ENCODE peak calls at places on chromosomes 13 and 19, in seven cellular contexts. E, T, R, M, J, B and N are unnamed samples.

GRCh38 chr13:87355451-87355850 is 315.7 kb upstream of the SLITRK5 start:
- DNase-seq in T (no peak), R (no peak), M (no peak), B (no peak), J (no peak), E (no peak), N (no peak)

GRCh38 chr13:47896111-47896510 is 105.0 kb downstream of the SUCLA2 start:
- DNase-seq in R (no peak), M (no peak), J (no peak), B (no peak), T (no peak), E (no peak), N (no peak)

GRCh38 chr13:73090116-73090811 is 31.5 kb downstream of the KLF5 start:
- DNase-seq in J (peak), T (peak), M (peak), R (no peak), E (no peak), B (no peak), N (no peak)

GRCh38 chr19:36245210-36246005 is 30.5 kb downstream of the ZNF146 start:
- DNase-seq in R (no peak), E (no peak), J (no peak), M (no peak), T (peak), B (no peak), N (no peak)

GRCh38 chr13:48591889-48592725 is 59.2 kb upstream of the RCBTB2 start:
- DNase-seq in E (no peak), T (no peak), J (no peak), R (no peak), B (no peak), M (no peak), N (no peak)

GRCh38 chr13:26050568-26051230 is 1.1 kb downstream of the SHISA2 start:
- DNase-seq in J (no peak), B (peak), T (no peak), E (no peak), R (peak), M (peak), N (no peak)

GRCh38 chr13:36207672-36208071 is 6.7 kb downstream of the SOHLH2 start:
- DNase-seq in R (no peak), T (no peak), J (no peak), B (no peak), M (no peak), E (no peak), N (no peak)

GRCh38 chr19:4016486-4016885 is 8.9 kb downstream of the PIAS4 start:
- DNase-seq in B (no peak), R (no peak), E (no peak), M (no peak), J (no peak), T (no peak), N (no peak)

GRCh38 chr13:33069365-33069764 is 53.1 kb downstream of the KL start:
- DNase-seq in M (peak), E (no peak), J (no peak), R (no peak), T (no peak), B (no peak), N (no peak)

GRCh38 chr19:39843919-39844793 is 2.0 kb downstream of the FBL start:
- DNase-seq in B (peak), T (no peak), J (peak), E (no peak), M (peak), R (no peak), N (no peak)

GRCh38 chr13:75935805-75936204 is 299.7 kb downstream of the LMO7 start:
- DNase-seq in T (peak), J (no peak), R (no peak), E (no peak), B (no peak), M (no peak), N (no peak)

GRCh38 chr13:76638160-76638559 is 248.0 kb downstream of the KCTD12 start:
- DNase-seq in R (no peak), T (no peak), J (no peak), B (no peak), M (no peak), E (no peak), N (no peak)

GRCh38 chr13:109162248-109163051 is 533.0 kb downstream of the MYO16 start:
- DNase-seq in B (no peak), E (no peak), M (no peak), R (no peak), J (no peak), T (no peak), N (no peak)

GRCh38 chr13:113029487-113030258 is 60.7 kb downstream of the MCF2L start:
- DNase-seq in J (peak), R (no peak), T (no peak), E (no peak), B (peak), M (peak), N (no peak)

GRCh38 chr19:33349319-33350289 is 23.9 kb upstream of the CEBPG start:
- DNase-seq in J (no peak), M (no peak), B (no peak), T (no peak), E (no peak), R (no peak), N (no peak)

GRCh38 chr19:16573296-16573695 is 1.1 kb upstream of the SLC35E1 start:
- DNase-seq in J (no peak), M (no peak), T (no peak), R (no peak), B (no peak), E (no peak), N (no peak)

GRCh38 chr19:51337861-51338562 is 3.9 kb downstream of the VSIG10L start:
- DNase-seq in R (no peak), M (no peak), T (no peak), E (no peak), B (no peak), J (no peak), N (no peak)

GRCh38 chr19:4911786-4912672 is 2.7 kb downstream of the UHRF1 start:
- DNase-seq in J (peak), B (peak), E (peak), M (peak), T (peak), R (peak), N (peak)

DNA sequence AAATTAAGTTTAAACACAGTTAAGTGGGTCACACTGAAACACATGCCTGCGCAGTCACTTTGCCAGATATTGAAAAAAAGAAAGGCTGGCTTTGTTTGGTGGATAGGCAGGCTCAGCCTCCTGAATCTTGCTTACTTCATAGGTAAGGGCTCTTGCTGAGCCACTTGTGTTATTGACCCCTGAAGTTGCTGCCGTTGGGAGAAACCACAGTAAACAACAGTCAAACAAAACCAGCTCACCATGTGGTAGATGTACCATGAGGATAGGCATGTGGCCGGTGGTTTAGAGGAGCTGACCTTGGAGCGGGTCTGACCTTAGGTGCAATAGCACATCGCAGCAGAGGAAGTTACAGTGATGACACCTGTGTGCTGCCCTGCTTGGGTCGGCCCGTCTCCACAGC is 52.2 kb downstream of the SPATA13 start:
- DNase-seq in J (no peak), B (no peak), M (no peak), E (no peak), R (no peak), T (no peak), N (no peak)
- H3K27ac ChIP-seq in J (no peak), B (no peak), M (no peak), E (no peak), R (no peak), T (no peak), N (no peak)

DNA sequence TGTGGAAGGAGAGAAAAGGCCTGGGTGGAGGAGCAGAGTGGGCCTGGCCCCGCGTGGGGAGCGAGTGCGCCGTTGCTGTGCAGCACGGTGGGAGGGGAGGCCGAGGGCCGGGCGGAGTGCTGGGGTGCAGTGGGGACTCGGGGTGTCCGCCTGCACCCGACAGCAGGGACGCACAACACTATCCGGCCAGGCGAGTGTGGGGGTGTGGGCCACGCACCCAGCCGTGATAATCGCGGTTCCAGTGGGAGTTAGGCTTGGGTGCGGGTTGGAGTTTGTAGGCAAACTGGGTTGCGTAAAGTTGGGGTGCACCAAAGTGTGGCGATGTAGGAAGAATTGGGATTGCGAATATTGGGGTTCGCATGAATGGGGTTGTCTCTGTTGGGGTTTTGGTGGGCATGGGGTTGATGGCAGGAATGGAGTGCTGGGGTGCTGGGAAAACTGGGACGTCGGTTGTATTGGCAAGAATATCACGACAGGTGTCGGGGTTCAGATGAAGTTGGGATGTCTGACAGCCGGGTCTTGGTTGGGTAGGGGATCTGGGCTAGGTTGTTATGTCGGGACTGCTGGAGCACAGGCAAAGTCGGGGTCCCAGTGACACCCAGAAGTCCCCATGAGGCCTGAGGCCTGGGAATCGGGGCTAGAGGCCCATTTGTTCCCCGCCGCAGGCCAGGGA is 604 bp upstream of the CIRBP start:
- DNase-seq in J (no peak), M (no peak), T (no peak), B (no peak), R (no peak), E (no peak), N (no peak)
- H3K4me3 ChIP-seq in J (no peak), M (no peak), T (peak), B (no peak), R (no peak), E (peak), N (peak)

GRCh38 chr19:42279902-42280760 is 11.1 kb downstream of the CIC start:
- DNase-seq in R (peak), M (peak), T (no peak), J (peak), B (peak), E (peak), N (peak)

GRCh38 chr19:42282036-42282762 is 13.1 kb downstream of the CIC start:
- DNase-seq in R (no peak), B (no peak), M (no peak), J (peak), T (no peak), E (no peak), N (no peak)

GRCh38 chr19:42280761-42281174 is 11.7 kb downstream of the CIC start:
- DNase-seq in R (no peak), E (no peak), T (no peak), B (peak), M (peak), J (no peak), N (peak)

GRCh38 chr19:42282810-42283247 is 13.8 kb downstream of the CIC start:
- DNase-seq in T (no peak), B (no peak), R (no peak), J (no peak), E (no peak), M (no peak), N (no peak)

DNA sequence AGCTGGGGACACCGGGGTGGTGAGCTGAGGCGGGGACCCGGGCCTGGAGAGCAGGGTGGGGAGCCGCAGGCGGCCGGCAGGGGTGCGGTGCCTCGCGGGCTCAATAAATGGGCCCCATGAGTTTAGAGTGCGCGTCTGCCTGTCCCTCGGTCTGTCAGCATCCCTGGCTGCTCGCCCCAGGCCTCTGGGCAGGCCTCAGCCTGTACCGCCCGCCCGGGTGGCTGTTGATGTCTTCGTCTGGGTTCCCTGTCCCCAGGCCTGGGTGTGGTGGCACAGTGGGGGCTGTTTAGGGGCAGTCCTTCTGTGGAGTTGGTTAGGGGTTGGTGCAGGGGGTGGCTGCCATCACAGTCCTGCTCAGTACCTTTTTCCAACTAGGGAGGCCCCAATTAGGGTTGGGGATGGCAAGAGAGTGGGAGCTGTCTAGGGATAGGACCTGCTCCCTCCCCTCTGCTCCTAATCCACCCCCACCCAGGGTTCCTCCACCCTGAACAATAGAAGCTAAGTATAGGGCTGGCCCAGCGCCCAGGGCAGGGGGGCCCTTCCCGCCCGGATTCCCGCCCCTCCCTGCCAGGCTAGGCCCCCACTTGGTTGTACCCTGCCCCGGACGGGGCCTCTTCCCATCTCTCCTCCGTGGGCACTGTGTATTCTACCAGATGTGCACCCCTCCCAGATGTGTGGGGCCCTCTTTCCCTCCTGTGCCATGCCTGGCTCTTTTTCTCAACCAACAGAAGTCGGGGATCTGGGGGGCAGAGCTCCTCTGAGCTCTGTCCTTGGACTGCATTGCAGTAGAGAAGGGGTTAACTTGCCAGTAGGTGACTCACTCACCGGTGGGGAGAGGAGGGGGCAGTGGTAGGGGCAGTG is 12.4 kb downstream of the CIC start:
- DNase-seq in R (no peak), M (peak), B (peak), J (peak), T (no peak), E (no peak), N (peak)
- TF ChIP-seq CTCF in R (no peak), M (no peak), B (no peak), J (no peak), T (no peak), E (no peak), N (no peak)

GRCh38 chr13:51793570-51794273 is 10.2 kb downstream of the DHRS12 start:
- DNase-seq in R (no peak), E (no peak), B (no peak), M (peak), J (no peak), T (no peak), N (no peak)
- H3K27ac ChIP-seq in R (no peak), E (peak), B (no peak), M (peak), J (peak), T (no peak), N (no peak)

GRCh38 chr19:1312732-1313694 is 27.3 kb downstream of the EFNA2 start:
- DNase-seq in T (no peak), E (no peak), J (peak), M (peak), R (no peak), B (no peak), N (no peak)

GRCh38 chr19:1313695-1314613 is 28.3 kb downstream of the EFNA2 start:
- DNase-seq in R (no peak), E (no peak), J (no peak), T (peak), M (no peak), B (no peak), N (no peak)

GRCh38 chr19:1317274-1317673 is 31.6 kb downstream of the EFNA2 start:
- DNase-seq in B (no peak), R (no peak), T (no peak), M (no peak), E (no peak), J (no peak), N (no peak)

GRCh38 chr19:1316466-1316865 is 30.8 kb downstream of the EFNA2 start:
- DNase-seq in B (no peak), J (no peak), T (no peak), E (no peak), R (no peak), M (no peak), N (no peak)

GRCh38 chr19:1315470-1316166 is 29.9 kb downstream of the EFNA2 start:
- DNase-seq in E (no peak), M (peak), J (peak), B (peak), R (no peak), T (no peak), N (no peak)
- H3K4me3 ChIP-seq in E (peak), M (no peak), J (no peak), B (peak), R (peak), T (peak), N (peak)

GRCh38 chr19:57395710-57396109 is 6.1 kb downstream of the ZNF548 start:
- DNase-seq in B (no peak), E (no peak), T (no peak), R (no peak), J (no peak), M (no peak), N (no peak)

GRCh38 chr19:57389194-57389729 is 392 bp upstream of the ZNF548 start:
- DNase-seq in T (no peak), B (no peak), R (no peak), E (no peak), J (no peak), M (no peak), N (no peak)

DNA sequence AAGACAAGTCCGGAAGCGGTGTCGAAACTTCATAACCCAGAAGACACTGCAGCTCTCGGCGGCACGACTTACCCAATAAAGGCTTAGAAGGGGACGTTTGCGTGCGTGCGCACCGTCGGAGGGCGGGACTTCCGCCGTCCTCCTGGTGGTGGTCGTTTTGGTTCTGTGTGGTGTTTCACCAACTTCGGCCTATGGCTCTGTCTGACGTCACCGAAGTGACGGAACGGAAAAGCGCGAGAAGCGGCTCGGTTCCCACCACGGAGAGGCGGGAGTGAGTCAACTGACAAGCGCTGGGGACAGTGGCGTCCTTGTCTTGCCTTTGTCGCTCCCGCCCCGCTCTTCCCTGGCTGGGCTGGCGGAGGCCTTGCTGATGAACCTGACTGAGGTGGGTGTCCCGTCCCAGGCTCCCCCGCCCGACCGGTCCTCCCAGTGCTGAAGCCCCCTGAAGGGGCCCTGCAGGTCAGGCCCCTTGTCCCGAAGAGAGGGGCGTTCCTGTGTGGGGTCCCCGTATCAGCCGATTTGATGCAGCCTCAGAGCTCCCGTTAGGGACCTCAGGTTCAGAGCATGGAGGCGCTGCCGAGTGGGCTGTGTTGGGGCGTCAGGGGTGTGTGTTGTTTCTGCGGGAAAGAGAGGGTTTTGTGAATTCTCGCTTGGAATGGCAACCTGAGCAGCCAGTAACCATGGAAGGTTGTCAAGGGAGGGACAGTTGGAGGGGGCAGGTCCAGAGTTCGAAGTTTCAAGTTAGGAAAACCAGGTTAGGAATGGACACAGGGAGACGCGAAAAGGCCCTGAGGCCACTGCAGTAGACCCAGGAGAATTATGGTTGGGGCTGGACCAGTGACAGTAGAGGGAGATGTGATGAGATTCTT is at the start of gene ZNF548:
- DNase-seq in T (peak), J (peak), B (peak), R (peak), M (peak), E (peak), N (peak)
- TF ChIP-seq CTCF in T (peak), J (no peak), B (peak), R (peak), M (no peak), E (peak), N (peak)

DNA sequence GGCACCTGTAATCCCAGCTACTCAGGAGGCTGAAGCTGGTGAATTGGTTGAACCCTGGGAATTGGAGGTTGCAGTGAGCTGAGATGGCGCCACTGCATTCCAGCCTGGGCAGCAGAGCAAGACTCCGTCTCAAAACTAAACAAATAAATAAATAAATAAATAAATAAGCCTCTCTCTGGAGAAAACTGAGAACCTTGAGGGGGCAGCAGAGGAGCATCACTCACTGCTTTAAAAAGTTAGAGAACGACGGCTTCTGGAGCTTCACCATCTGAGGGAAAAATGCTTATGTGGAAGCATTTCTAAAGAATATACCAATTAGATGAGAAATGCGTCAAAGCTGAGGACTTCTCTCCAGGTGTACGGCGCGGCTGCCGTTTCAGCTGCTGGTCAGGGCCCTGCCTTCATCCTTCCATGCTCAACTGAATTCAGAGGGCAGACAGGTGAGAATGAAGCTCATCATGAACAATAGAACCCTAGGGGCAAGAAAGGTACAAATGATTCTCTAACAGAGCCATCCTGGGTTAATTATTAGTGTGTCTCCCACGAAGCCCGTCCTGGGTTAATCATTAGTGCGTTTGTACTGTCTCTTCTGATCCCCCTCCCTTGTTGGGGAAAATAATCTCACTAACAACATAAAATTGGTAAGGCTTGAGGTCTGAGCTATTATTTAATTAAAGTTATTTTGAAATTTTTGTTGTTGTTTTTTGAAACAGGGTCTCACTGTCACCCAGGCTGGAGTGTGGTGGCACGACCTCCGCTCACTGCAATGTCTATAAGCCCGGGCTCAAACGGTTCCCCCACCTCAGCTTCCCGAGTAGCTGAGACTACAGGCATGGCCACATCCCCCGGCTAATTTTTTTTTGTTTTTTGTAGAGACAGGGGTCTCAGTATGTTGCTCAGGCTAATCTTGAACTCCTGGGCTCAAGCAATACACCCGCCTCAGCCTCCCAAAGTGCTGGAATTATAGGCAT is 80.1 kb downstream of the IPO5 start:
- DNase-seq in M (peak), E (no peak), R (no peak), B (peak), J (peak), T (no peak), N (no peak)
- H3K27ac ChIP-seq in M (no peak), E (no peak), R (no peak), B (no peak), J (peak), T (no peak), N (no peak)